ENCODE peak calls at places on chromosomes 16 and 17, in five cellular contexts. Z is GM12878, L is HepG2, A is K562, I is SK-N-SH. F is an unnamed sample.
A peak's percentile ranks its signal among the peaks of the same experiment; 100 is the strongest.

GRCh38 chr16:31143889-31144148 is 6.0 kb downstream of the PRSS36 start:
- DNase-seq in A (no peak), L (no peak), I (no peak), Z (no peak), F (no peak)

GRCh38 chr16:50298591-50299507 is 32.5 kb downstream of the ADCY7 start:
- DNase-seq in L (no peak), Z (no peak), A (no peak), I (peak; percentile 14), F (no peak)

GRCh38 chr16:2971985-2972784 is 3.0 kb downstream of the PAQR4 start:
- DNase-seq in Z (no peak), A (no peak), L (no peak), I (no peak), F (no peak)

GRCh38 chr17:42288985-42289862 is 926 bp downstream of the STAT5A start:
- DNase-seq in Z (no peak), L (no peak), A (peak; percentile 83), I (no peak), F (no peak)

GRCh38 chr17:81400154-81400938 is 5.1 kb downstream of the BAHCC1 start:
- DNase-seq in A (peak; percentile 59), I (no peak), L (no peak), Z (no peak), F (no peak)

GRCh38 chr17:16447676-16448075 is 32.3 kb downstream of the TRPV2 start:
- DNase-seq in L (no peak), Z (no peak), I (no peak), A (no peak), F (no peak)

GRCh38 chr17:59073972-59074371 is 32.7 kb downstream of the TRIM37 start:
- DNase-seq in A (no peak), I (no peak), L (no peak), Z (no peak), F (no peak)

GRCh38 chr17:64148017-64148631 is 18.2 kb upstream of the ERN1 start:
- DNase-seq in L (peak; percentile 36), A (no peak), I (peak; percentile 78), Z (no peak), F (no peak)

GRCh38 chr17:49543860-49544259 is 31.8 kb upstream of the NXPH3 start:
- DNase-seq in I (no peak), Z (no peak), L (no peak), A (no peak), F (no peak)

GRCh38 chr17:2957631-2958286 is 105.6 kb downstream of the OR1D5 start:
- DNase-seq in L (no peak), A (no peak), Z (no peak), I (no peak), F (no peak)

GRCh38 chr16:10988164-10988803 is 43.9 kb downstream of the CLEC16A start:
- DNase-seq in I (no peak), L (no peak), Z (no peak), A (peak; percentile 42), F (peak; percentile 34)

GRCh38 chr16:3098459-3099394 is at the start of gene ZSCAN10:
- DNase-seq in A (no peak), I (no peak), L (no peak), Z (no peak), F (no peak)

GRCh38 chr17:1830288-1830687 is 483 bp downstream of the RPA1 start:
- DNase-seq in I (peak; percentile 27), Z (no peak), A (peak; percentile 9), L (peak; percentile 8), F (peak; percentile 21)

DNA sequence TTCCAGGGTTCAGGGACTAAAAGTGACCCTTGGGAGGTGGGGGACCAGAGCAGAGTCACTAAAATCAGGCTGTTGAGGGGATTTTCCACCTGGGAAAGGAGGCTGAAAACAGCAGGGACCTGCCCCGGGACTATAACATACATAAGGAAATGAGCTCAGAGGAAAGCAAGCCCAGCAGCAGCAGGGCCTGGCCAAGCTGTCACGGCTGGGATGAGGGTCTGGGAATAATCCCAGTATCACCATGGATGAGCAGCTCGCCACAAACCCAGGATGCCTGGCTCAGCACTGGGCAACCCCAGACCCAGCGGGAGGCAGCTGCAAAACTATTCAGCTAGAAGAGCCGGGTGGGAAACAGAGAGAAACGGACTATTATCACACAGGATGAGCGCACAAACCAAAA is 72.4 kb downstream of the RPH3AL start:
- DNase-seq in Z (no peak), L (no peak), A (no peak), I (no peak), F (no peak)
- TF ChIP-seq FOXM1 in Z (no peak), L (no peak), A (no peak), I (no peak), F (no peak)

DNA sequence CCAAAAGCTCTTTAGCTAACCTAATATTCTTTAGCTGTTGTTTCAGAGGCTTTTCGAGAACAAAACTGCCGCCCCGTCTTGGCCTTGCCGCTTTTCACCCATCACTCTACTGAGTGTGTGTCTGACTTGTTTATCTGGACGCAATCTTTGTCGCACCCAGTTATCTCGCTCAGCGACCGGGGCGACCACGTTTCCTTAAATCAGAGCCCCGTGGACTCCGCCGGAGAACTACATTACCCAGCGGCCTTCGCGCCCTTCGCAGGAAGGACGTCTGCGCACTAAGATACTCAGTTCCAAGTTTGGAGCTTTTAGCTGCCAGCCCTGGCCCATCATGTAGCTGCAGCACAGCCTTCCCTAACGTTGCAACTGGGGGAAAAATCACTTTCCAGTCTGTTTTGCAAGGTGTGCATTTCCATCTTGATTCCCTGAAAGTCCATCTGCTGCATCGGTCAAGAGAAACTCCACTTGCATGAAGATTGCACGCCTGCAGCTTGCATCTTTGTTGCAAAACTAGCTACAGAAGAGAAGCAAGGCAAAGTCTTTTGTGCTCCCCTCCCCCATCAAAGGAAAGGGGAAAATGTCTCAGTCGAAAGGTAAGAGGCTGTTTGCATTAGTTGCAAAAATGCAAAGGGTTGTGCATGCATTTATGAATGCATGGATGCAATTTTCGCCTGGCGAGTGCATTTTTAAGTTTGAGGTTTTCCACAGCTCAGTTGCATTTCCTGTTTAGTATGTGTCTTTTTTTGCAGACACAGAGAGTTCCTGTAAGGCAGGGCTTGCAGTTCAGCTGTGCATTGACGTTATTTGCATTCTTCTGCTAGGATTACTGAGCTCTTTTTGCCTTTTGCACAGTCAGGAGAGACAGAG is at the start of gene MAP2K6:
- DNase-seq in A (peak; percentile 34), I (peak; percentile 79), Z (peak; percentile 60), L (peak; percentile 77), F (peak; percentile 83)
- TF ChIP-seq FOXM1 in A (no peak), I (no peak), Z (no peak), L (no peak), F (no peak)

DNA sequence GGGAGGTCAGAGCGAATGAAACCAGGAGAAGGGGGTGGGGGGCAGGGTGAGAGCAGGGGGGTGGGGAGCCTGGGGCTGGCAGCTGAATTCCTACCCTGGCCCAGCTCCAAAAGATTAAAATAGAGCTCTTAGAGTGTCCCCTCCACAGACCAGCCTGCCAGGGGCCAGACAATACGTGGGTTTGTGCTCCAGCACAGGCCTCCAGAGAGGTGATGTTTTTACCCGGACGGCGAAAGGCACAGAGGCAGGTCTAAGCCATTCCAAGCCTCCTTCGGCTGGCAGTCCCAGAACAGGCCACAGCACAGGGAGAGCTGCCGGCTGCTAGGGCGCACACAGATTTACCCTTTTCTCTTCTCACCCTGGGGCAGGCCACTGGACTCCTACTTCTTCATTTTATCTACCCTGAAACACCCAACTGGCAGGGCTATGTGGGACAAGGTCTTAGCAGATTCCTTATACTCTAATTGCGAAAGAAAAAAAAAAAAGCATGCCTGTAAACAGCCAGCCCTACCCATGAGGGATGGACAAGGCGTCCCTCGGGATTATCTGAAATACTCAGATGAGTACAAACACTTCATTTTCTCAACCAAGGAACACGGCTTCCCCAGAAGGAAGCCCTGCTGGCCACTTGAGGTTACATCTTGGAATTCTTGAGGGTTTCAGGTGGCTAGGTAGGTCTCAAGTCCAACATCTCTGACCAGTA is 71.9 kb upstream of the NOG start:
- DNase-seq in Z (no peak), L (no peak), I (no peak), A (no peak), F (no peak)
- TF ChIP-seq FOXM1 in Z (no peak), L (no peak), I (no peak), A (no peak), F (no peak)

DNA sequence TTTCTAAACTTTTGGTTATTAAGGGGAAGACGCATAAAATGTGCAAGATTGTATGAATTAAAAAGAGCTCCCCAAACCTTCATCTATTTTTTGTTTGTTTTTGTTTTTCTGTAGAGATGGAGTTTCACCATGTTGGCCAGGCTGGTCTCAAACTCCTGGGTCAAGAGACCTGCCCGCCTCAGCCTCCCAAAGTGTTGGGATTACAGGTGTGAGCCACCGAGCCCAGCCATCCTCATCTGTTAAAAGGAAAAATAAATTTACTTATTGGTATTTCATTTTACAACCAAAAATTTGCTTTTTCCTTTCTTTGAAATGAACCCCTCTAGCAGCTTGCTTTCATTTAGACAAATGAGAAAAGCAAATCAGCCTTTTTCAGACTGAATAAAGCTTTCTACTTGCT is 23.2 kb downstream of the RNF157 start:
- DNase-seq in Z (no peak), L (no peak), I (no peak), A (no peak), F (no peak)
- TF ChIP-seq FOXM1 in Z (no peak), L (no peak), I (no peak), A (no peak), F (no peak)

GRCh38 chr17:74245145-74245817 is 28.8 kb upstream of the DNAI2 start:
- DNase-seq in A (no peak), I (peak; percentile 56), L (no peak), Z (no peak), F (no peak)
- TF ChIP-seq FOXM1 in A (no peak), I (no peak), L (no peak), Z (no peak), F (no peak)

GRCh38 chr17:57257213-57257873 is 1.0 kb downstream of the MSI2 start:
- DNase-seq in I (peak; percentile 40), L (no peak), A (no peak), Z (no peak), F (no peak)
- TF ChIP-seq FOXM1 in I (no peak), L (no peak), A (no peak), Z (no peak), F (no peak)